ENCODE peak calls at places on chromosome 1, in five cellular contexts. U is astrocyte of the spinal cord, T is BJ, P is A549, G is cardiac fibroblast. D is an unnamed sample.

GRCh38 chr1:81044708-81045107 is 756.0 kb upstream of the ADGRL2 start:
- DNase-seq in U (peak), T (no peak), P (no peak), G (peak), D (no peak)

GRCh38 chr1:53315456-53316048 is 12.3 kb downstream of the LRP8 start:
- DNase-seq in U (no peak), T (no peak), P (no peak), G (no peak), D (no peak)

GRCh38 chr1:30412241-30413110 is 310.9 kb downstream of the MATN1 start:
- DNase-seq in U (no peak), T (no peak), P (no peak), G (no peak), D (no peak)

GRCh38 chr1:12150456-12151200 is 16.2 kb upstream of the TNFRSF1B start:
- DNase-seq in U (no peak), T (no peak), P (no peak), G (no peak), D (no peak)

GRCh38 chr1:163131981-163132380 is 62.8 kb downstream of the RGS4 start:
- DNase-seq in U (no peak), T (no peak), P (no peak), G (no peak), D (no peak)

GRCh38 chr1:246577720-246578106 is 11.5 kb downstream of the CNST start:
- DNase-seq in U (no peak), T (no peak), P (no peak), G (no peak), D (no peak)

GRCh38 chr1:161085165-161085564 is 4.2 kb downstream of the NECTIN4 start:
- DNase-seq in U (peak), T (no peak), P (no peak), G (no peak), D (no peak)

GRCh38 chr1:32394890-32395415 is 712 bp upstream of the BSDC1 start:
- DNase-seq in U (no peak), T (no peak), P (no peak), G (no peak), D (no peak)

GRCh38 chr1:22176258-22176657 is 33.4 kb upstream of the WNT4 start:
- DNase-seq in U (no peak), T (no peak), P (no peak), G (no peak), D (no peak)

GRCh38 chr1:1853593-1854257 is 37.2 kb downstream of the GNB1 start:
- DNase-seq in U (no peak), T (no peak), P (no peak), G (no peak), D (no peak)

GRCh38 chr1:16215882-16216753 is 3.7 kb upstream of the ARHGEF19 start:
- DNase-seq in U (peak), T (no peak), P (peak), G (peak), D (no peak)

GRCh38 chr1:147762233-147763024 is 2.0 kb upstream of the GJA5 start:
- DNase-seq in U (no peak), T (no peak), P (no peak), G (peak), D (no peak)

GRCh38 chr1:29912413-29912812 is 676.1 kb downstream of the PTPRU start:
- DNase-seq in U (peak), T (no peak), P (no peak), G (peak), D (no peak)

GRCh38 chr1:205668951-205669340 is 11.4 kb downstream of the SLC45A3 start:
- DNase-seq in U (no peak), T (no peak), P (no peak), G (no peak), D (no peak)

GRCh38 chr1:16138772-16139221 is 17.1 kb downstream of the EPHA2 start:
- DNase-seq in U (no peak), T (no peak), P (no peak), G (no peak), D (no peak)

GRCh38 chr1:107220036-107220435 is 79.2 kb downstream of the NTNG1 start:
- DNase-seq in U (peak), T (peak), P (no peak), G (no peak), D (no peak)

GRCh38 chr1:24743404-24744211 is 1.6 kb upstream of the CLIC4 start:
- DNase-seq in U (peak), T (no peak), P (no peak), G (peak), D (peak)

GRCh38 chr1:27318596-27318995 is 3.4 kb upstream of the TMEM222 start:
- DNase-seq in U (no peak), T (peak), P (no peak), G (no peak), D (no peak)

GRCh38 chr1:8138673-8139072 is 112.6 kb upstream of the ERRFI1 start:
- DNase-seq in U (no peak), T (no peak), P (no peak), G (no peak), D (no peak)

GRCh38 chr1:8136766-8137165 is 110.7 kb upstream of the ERRFI1 start:
- DNase-seq in U (no peak), T (no peak), P (no peak), G (peak), D (no peak)

GRCh38 chr1:8139941-8140340 is 113.8 kb upstream of the ERRFI1 start:
- DNase-seq in U (no peak), T (no peak), P (no peak), G (no peak), D (no peak)

GRCh38 chr1:8139383-8139782 is 113.3 kb upstream of the ERRFI1 start:
- DNase-seq in U (no peak), T (no peak), P (no peak), G (no peak), D (no peak)

GRCh38 chr1:8137406-8138244 is 111.5 kb upstream of the ERRFI1 start:
- DNase-seq in U (peak), T (peak), P (peak), G (peak), D (peak)
- H3K4me3 ChIP-seq in U (no peak), T (no peak), P (no peak), G (no peak), D (no peak)

GRCh38 chr1:245365621-245366020 is 210.8 kb downstream of the KIF26B start:
- DNase-seq in U (no peak), T (no peak), P (no peak), G (no peak), D (no peak)

GRCh38 chr1:245370175-245370825 is 215.5 kb downstream of the KIF26B start:
- DNase-seq in U (no peak), T (no peak), P (no peak), G (no peak), D (no peak)

GRCh38 chr1:245366886-245367285 is 212.1 kb downstream of the KIF26B start:
- DNase-seq in U (no peak), T (no peak), P (no peak), G (no peak), D (no peak)

GRCh38 chr1:245375789-245376188 is 221.0 kb downstream of the KIF26B start:
- DNase-seq in U (peak), T (no peak), P (no peak), G (no peak), D (no peak)

GRCh38 chr1:245370905-245371581 is 216.3 kb downstream of the KIF26B start:
- DNase-seq in U (no peak), T (no peak), P (no peak), G (peak), D (no peak)
- H3K4me3 ChIP-seq in U (no peak), T (no peak), P (no peak), G (no peak), D (no peak)

DNA sequence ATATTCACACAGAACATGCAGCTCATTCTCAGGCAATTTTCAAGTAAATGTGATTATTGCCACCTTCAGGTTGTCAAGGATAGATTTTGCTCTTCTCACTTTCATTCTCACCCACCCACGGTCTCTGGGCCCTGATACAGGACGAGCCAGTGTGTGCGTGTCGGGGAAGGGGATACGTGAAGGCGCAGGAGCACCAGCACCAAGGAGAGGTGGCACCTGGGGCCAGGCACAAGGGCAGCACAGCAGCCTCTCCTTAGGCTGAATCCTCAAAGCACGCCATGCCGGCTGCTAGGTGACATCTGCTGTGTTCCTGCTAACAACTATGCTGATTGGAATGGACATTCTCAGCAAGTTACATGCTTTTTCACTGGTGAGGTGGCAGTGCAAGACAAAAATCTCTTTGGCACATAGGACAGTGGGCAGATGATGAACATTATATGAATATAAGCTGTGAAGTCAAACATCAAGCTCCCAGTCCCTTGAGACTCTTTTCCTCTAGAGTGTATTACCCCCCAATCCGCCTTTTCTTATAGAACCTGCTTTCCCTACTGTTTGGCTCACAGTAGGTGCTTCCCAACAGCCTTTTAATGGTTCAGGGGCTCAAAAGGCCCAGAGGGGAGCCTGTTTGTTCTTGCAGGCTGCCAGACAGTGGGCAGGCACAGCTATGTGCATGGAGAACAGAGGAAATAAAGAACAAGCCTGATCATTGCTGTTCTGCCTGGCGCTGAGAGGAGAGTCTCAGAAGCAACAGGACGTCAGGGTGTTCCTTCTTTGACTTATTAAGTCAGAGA is 14.4 kb downstream of the ACKR1 start:
- DNase-seq in U (no peak), T (no peak), P (no peak), G (no peak), D (no peak)
- H3K4me3 ChIP-seq in U (no peak), T (no peak), P (no peak), G (no peak), D (no peak)

DNA sequence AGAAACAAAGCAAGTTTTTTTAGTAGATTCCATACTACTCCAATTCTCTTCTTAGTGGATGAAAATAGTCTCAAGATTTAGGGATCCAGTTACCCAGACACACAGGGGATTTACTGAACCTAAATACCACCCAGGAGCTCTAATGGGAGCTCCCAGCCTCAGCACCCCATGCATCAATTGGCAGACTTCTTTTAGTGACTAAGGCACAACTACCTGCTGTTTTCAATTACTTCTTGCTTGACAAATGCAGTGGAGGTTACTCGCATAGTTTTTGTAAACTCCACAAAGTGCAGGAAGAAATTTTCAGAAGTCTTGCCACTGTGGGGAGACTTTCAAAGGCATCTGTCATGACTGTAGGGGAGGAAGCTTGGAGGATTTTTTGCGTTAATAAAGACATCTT is 35.5 kb upstream of the MAP10 start:
- DNase-seq in U (peak), T (no peak), P (no peak), G (no peak), D (no peak)
- H3K4me3 ChIP-seq in U (no peak), T (no peak), P (no peak), G (no peak), D (no peak)

GRCh38 chr1:212124891-212125582 is 89.5 kb downstream of the DTL start:
- DNase-seq in U (no peak), T (no peak), P (no peak), G (no peak), D (no peak)

GRCh38 chr1:212129781-212130180 is 94.2 kb downstream of the DTL start:
- DNase-seq in U (no peak), T (no peak), P (no peak), G (no peak), D (no peak)

GRCh38 chr1:212132040-212132439 is 96.5 kb downstream of the DTL start:
- DNase-seq in U (no peak), T (no peak), P (no peak), G (no peak), D (no peak)

GRCh38 chr1:212125654-212126053 is 90.1 kb downstream of the DTL start:
- DNase-seq in U (no peak), T (no peak), P (no peak), G (no peak), D (no peak)

DNA sequence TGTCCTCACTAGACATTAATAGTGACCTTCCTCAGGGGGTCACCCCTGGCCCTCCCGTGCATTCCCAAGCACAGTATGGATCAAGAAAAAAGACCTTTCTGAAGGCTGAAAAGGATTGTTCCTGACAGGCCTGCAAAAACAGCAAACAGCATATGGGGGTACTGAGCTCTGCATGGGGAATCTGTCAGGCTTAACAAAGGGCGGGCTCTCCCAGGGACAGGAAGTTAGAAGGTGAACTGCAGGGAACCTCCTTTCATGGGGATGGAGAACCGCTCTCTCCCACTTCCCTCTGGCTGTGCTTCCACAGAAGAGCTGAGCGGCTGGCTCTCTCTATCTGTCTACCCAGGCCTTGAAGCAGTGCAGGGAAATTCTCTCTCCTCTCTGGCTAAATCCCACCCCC is 91.7 kb downstream of the DTL start:
- DNase-seq in U (no peak), T (no peak), P (no peak), G (no peak), D (no peak)
- H3K4me3 ChIP-seq in U (no peak), T (no peak), P (no peak), G (no peak), D (no peak)

GRCh38 chr1:156157506-156157905 is 4.1 kb downstream of the SEMA4A start:
- DNase-seq in U (no peak), T (no peak), P (no peak), G (no peak), D (no peak)
- H3K4me3 ChIP-seq in U (no peak), T (no peak), P (no peak), G (no peak), D (no peak)

DNA sequence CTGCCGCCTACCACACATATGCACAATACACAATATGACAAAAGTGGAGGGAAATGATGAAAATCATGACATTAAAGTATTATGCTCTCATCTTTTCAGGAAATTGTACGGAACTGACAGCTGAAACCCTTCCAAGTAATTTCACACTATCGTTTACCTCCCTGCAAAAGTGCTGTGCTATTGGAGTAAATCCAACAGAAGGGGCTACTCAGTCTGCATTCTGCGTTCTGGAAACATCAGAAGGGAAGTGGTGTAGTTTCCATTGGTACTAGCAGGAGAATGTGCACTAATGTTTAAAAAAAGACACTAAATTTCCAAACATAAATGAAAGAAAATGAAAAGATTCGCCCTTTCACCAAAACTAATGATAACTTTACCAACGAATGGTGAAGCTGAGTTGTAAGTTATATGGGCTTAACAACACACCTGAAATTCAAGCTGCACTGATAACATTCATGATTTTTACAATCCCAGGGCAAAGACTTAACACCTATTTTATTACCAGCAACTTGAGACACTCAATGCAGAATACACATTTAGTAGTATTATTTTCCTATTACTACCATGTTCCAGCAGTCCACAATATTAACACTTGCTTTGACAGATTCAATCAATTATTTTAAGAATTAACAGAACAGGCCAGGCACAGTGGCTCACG is 3.2 kb downstream of the DENND1B start:
- DNase-seq in U (no peak), T (no peak), P (no peak), G (no peak), D (no peak)
- H3K4me3 ChIP-seq in U (no peak), T (no peak), P (no peak), G (no peak), D (no peak)